ENCODE peak calls at places on chromosomes 5 and 9, in six cellular contexts. A is bronchial epithelial cell, N is NCI-H1930, I is Peyer's patch, H is T-helper 17 cell, E is DMS 273 treated with DMSO at 0.1 percent for 48 hours. B is an unnamed sample.

GRCh38 chr5:59506285-59506877 is 387.1 kb downstream of the PDE4D start:
- DNase-seq in A (peak; percentile 50), N (peak; percentile 3), I (no peak), H (no peak), E (no peak), B (no peak)

GRCh38 chr5:68500828-68501227 is 285.3 kb downstream of the PIK3R1 start:
- DNase-seq in A (no peak), N (no peak), I (no peak), H (no peak), E (no peak), B (no peak)

GRCh38 chr9:124000161-124000783 is 11.3 kb upstream of the LHX2 start:
- DNase-seq in A (no peak), N (no peak), I (no peak), H (no peak), E (no peak), B (no peak)

GRCh38 chr5:176748073-176748966 is 62.0 kb upstream of the UNC5A start:
- DNase-seq in A (no peak), N (no peak), I (no peak), H (no peak), E (no peak), B (no peak)

GRCh38 chr5:25568989-25569625 is 924.3 kb upstream of the CDH10 start:
- DNase-seq in A (no peak), N (no peak), I (no peak), H (no peak), E (no peak), B (no peak)

GRCh38 chr5:5560016-5560415 is 137.5 kb downstream of the ICE1 start:
- DNase-seq in A (no peak), N (no peak), I (no peak), H (no peak), E (no peak), B (no peak)

GRCh38 chr9:69131682-69132081 is 42.4 kb upstream of the TJP2 start:
- DNase-seq in A (peak; percentile 100), N (no peak), I (peak; percentile 55), H (no peak), E (no peak), B (no peak)

GRCh38 chr5:86997501-86997900 is 270.2 kb upstream of the RASA1 start:
- DNase-seq in A (no peak), N (no peak), I (no peak), H (no peak), E (no peak), B (no peak)

GRCh38 chr5:119966028-119966427 is 336.7 kb downstream of the FAM170A start:
- DNase-seq in A (no peak), N (no peak), I (no peak), H (no peak), E (no peak), B (no peak)

GRCh38 chr9:127561491-127562270 is 50.4 kb upstream of the STXBP1 start:
- DNase-seq in A (peak; percentile 99), N (no peak), I (peak; percentile 64), H (no peak), E (no peak), B (no peak)

GRCh38 chr5:146646441-146646840 is 130.5 kb upstream of the GPR151 start:
- DNase-seq in A (peak; percentile 4), N (no peak), I (no peak), H (no peak), E (no peak), B (no peak)

GRCh38 chr9:101478444-101478843 is 42.9 kb upstream of the ALDOB start:
- DNase-seq in A (no peak), N (no peak), I (no peak), H (no peak), E (peak; percentile 13), B (no peak)

GRCh38 chr9:104093162-104093561 is 947 bp upstream of the SMC2 start:
- DNase-seq in A (peak; percentile 29), N (no peak), I (no peak), H (no peak), E (no peak), B (no peak)